ENCODE peak calls at places on chromosomes 5 and 9, in four cellular contexts. One of them, this sample, is unnamed.

GRCh38 chr9:17793713-17794622 is 215.1 kb downstream of the SH3GL2 start:
- DNase-seq in HTR-8/SVneo: no peak
- DNase-seq in cardiac fibroblast: peak
- DNase-seq in foreskin fibroblast: no peak
- DNase-seq in this sample: no peak

GRCh38 chr9:116209406-116210116 is 56.0 kb downstream of the PAPPA start:
- DNase-seq in HTR-8/SVneo: peak
- DNase-seq in cardiac fibroblast: no peak
- DNase-seq in foreskin fibroblast: no peak
- DNase-seq in this sample: no peak

GRCh38 chr5:179854356-179854755 is 4.3 kb downstream of the MRNIP start:
- DNase-seq in HTR-8/SVneo: no peak
- DNase-seq in cardiac fibroblast: no peak
- DNase-seq in foreskin fibroblast: no peak
- DNase-seq in this sample: no peak

GRCh38 chr5:159609359-159609758 is 279.1 kb upstream of the IL12B start:
- DNase-seq in HTR-8/SVneo: no peak
- DNase-seq in cardiac fibroblast: peak
- DNase-seq in foreskin fibroblast: no peak
- DNase-seq in this sample: peak

GRCh38 chr5:166961938-166962337 is 1329.5 kb upstream of the WWC1 start:
- DNase-seq in HTR-8/SVneo: no peak
- DNase-seq in cardiac fibroblast: no peak
- DNase-seq in foreskin fibroblast: no peak
- DNase-seq in this sample: no peak

GRCh38 chr5:125125031-125125823 is 378.8 kb upstream of the ZNF608 start:
- DNase-seq in HTR-8/SVneo: no peak
- DNase-seq in cardiac fibroblast: no peak
- DNase-seq in foreskin fibroblast: no peak
- DNase-seq in this sample: peak

GRCh38 chr5:43663916-43664315 is 60.9 kb downstream of the NNT start:
- DNase-seq in HTR-8/SVneo: no peak
- DNase-seq in cardiac fibroblast: no peak
- DNase-seq in foreskin fibroblast: no peak
- DNase-seq in this sample: no peak

GRCh38 chr9:121992571-121993212 is 100.4 kb downstream of the TTLL11 start:
- DNase-seq in HTR-8/SVneo: peak
- DNase-seq in cardiac fibroblast: peak
- DNase-seq in foreskin fibroblast: peak
- DNase-seq in this sample: peak

GRCh38 chr5:7047862-7048261 is 334.6 kb downstream of the TENT4A start:
- DNase-seq in HTR-8/SVneo: no peak
- DNase-seq in cardiac fibroblast: no peak
- DNase-seq in foreskin fibroblast: no peak
- DNase-seq in this sample: no peak

GRCh38 chr9:22037954-22038690 is 29.0 kb upstream of the CDKN2B start:
- DNase-seq in HTR-8/SVneo: no peak
- DNase-seq in cardiac fibroblast: peak
- DNase-seq in foreskin fibroblast: no peak
- DNase-seq in this sample: no peak

GRCh38 chr9:130058154-130058553 is 4.4 kb downstream of the GPR107 start:
- DNase-seq in HTR-8/SVneo: no peak
- DNase-seq in cardiac fibroblast: no peak
- DNase-seq in foreskin fibroblast: no peak
- DNase-seq in this sample: no peak

GRCh38 chr9:114388764-114389375 is 1.1 kb upstream of the AKNA start:
- DNase-seq in HTR-8/SVneo: no peak
- DNase-seq in cardiac fibroblast: no peak
- DNase-seq in foreskin fibroblast: no peak
- DNase-seq in this sample: no peak

GRCh38 chr5:175789670-175790069 is 81.7 kb upstream of the CPLX2 start:
- DNase-seq in HTR-8/SVneo: no peak
- DNase-seq in cardiac fibroblast: no peak
- DNase-seq in foreskin fibroblast: no peak
- DNase-seq in this sample: no peak

GRCh38 chr9:98916660-98917059 is 27.0 kb upstream of the COL15A1 start:
- DNase-seq in HTR-8/SVneo: no peak
- DNase-seq in cardiac fibroblast: no peak
- DNase-seq in foreskin fibroblast: no peak
- DNase-seq in this sample: peak

GRCh38 chr5:9739135-9739534 is 109.0 kb upstream of the TAS2R1 start:
- DNase-seq in HTR-8/SVneo: no peak
- DNase-seq in cardiac fibroblast: no peak
- DNase-seq in foreskin fibroblast: no peak
- DNase-seq in this sample: no peak

GRCh38 chr5:140011297-140011802 is 31.7 kb downstream of the NRG2 start:
- DNase-seq in HTR-8/SVneo: no peak
- DNase-seq in cardiac fibroblast: peak
- DNase-seq in foreskin fibroblast: no peak
- DNase-seq in this sample: peak

This sample was measured in fibroblast of lung.